ENCODE peak calls at places on chromosome 12, in five cellular contexts. M, G, L, C and T are unnamed samples.

GRCh38 chr12:57027011-57027804 is 10.9 kb upstream of the TAC3 start:
- DNase-seq in G (no peak), M (no peak), C (no peak), L (no peak), T (no peak)

GRCh38 chr12:76012656-76013055 is 18.9 kb downstream of the PHLDA1 start:
- DNase-seq in M (no peak), L (no peak), G (no peak), C (no peak), T (no peak)

GRCh38 chr12:3658327-3659163 is 94.4 kb downstream of the CRACR2A start:
- DNase-seq in M (no peak), L (peak), G (peak), C (peak), T (peak)

GRCh38 chr12:2795291-2796186 is 769 bp downstream of the FKBP4 start:
- DNase-seq in C (peak), L (peak), G (peak), M (peak), T (peak)

GRCh38 chr12:65171870-65172269 is 2.5 kb downstream of the LEMD3 start:
- DNase-seq in C (no peak), G (no peak), L (no peak), M (no peak), T (no peak)

GRCh38 chr12:119870462-119870861 is 6.7 kb downstream of the CIT start:
- DNase-seq in L (no peak), M (no peak), C (no peak), G (no peak), T (no peak)

GRCh38 chr12:131076791-131077747 is 123.4 kb downstream of the ADGRD1 start:
- DNase-seq in M (no peak), C (no peak), G (no peak), L (no peak), T (no peak)

GRCh38 chr12:24479131-24479530 is 469.8 kb downstream of the BCAT1 start:
- DNase-seq in L (no peak), M (no peak), C (no peak), G (no peak), T (no peak)

GRCh38 chr12:113852273-113852672 is 113.9 kb downstream of the RBM19 start:
- DNase-seq in L (no peak), G (no peak), M (no peak), C (no peak), T (no peak)

GRCh38 chr12:46442239-46442638 is 69.7 kb upstream of the SLC38A2 start:
- DNase-seq in G (no peak), C (no peak), L (no peak), M (no peak), T (no peak)

GRCh38 chr12:7460375-7461259 is 16.7 kb upstream of the CD163L1 start:
- DNase-seq in G (no peak), L (peak), M (no peak), C (peak), T (peak)

GRCh38 chr12:25135531-25136154 is 59.3 kb downstream of the DNAI7 start:
- DNase-seq in L (no peak), G (no peak), M (peak), C (no peak), T (no peak)

GRCh38 chr12:65532744-65533143 is 254.3 kb downstream of the MSRB3 start:
- DNase-seq in M (no peak), L (no peak), C (no peak), G (no peak), T (no peak)

GRCh38 chr12:41589878-41590277 is 401.8 kb downstream of the PDZRN4 start:
- DNase-seq in C (no peak), L (no peak), G (no peak), M (no peak), T (no peak)

GRCh38 chr12:33628087-33628486 is 188.5 kb upstream of the SYT10 start:
- DNase-seq in L (no peak), G (no peak), C (no peak), M (no peak), T (no peak)
- TF ChIP-seq CTCF in L (no peak), G (no peak), C (no peak), M (peak), T (no peak)

DNA sequence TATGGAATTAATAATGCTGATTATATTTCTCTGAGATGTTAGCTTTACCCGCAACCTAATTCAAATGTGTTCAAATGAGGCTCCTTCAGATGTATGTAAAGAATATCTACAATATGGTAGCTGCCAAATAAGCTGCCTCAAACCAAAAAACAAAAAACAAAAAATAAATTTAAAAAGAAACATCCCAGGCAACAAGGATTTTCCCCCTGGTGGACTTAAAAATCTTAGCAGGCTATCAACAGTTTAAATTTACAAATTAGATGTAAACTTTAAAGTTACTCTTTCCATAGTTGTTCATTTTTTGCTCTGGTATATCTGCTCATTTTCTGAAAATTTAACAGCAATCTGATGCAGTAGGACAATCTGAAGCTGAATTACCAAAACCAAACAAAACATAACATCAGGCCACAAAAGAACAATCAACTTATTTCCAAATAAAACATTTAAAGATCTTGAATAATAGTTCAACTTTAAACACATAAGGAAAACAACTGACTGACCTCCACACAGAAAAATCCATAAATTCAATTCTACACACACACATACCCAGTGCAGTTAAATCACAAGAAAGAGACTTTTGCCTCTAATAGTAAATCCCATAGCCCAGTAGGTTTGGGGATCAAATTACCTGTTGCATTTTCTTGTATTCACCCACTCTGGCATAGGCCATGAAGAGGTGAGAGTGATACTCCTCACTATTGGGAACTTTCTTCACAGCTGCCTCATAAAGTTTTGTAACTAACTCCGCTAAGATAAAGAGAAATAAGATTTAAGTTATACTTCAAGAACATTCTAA is 21.3 kb downstream of the NAA25 start:
- DNase-seq in C (no peak), L (no peak), M (no peak), G (no peak), T (no peak)
- TF ChIP-seq CTCF in C (no peak), L (no peak), M (peak), G (no peak), T (no peak)

GRCh38 chr12:30320561-30320960 is 375.1 kb downstream of the IPO8 start:
- DNase-seq in C (no peak), M (no peak), G (no peak), L (no peak), T (no peak)

DNA sequence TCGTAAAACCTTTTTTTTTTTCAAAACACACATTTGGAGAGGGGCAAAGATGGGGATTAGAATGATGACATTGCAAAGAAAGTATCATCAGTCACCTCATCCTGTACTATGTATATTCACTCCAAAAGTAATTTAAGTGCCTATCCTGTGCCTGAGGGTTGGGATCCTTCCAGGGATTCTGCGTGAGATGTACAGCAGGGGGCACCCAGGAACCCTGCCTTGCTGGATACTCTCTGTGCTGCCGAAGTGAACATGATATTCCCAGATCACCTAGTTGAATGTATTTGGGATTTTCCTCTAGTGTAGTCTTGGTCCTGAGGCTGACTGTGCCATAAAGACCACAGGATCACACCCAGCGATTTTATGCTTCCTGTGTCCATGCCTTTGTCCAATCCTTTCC is 372.7 kb downstream of the IPO8 start:
- DNase-seq in C (no peak), M (no peak), G (no peak), L (no peak), T (no peak)
- TF ChIP-seq CTCF in C (no peak), M (no peak), G (no peak), L (no peak), T (no peak)

DNA sequence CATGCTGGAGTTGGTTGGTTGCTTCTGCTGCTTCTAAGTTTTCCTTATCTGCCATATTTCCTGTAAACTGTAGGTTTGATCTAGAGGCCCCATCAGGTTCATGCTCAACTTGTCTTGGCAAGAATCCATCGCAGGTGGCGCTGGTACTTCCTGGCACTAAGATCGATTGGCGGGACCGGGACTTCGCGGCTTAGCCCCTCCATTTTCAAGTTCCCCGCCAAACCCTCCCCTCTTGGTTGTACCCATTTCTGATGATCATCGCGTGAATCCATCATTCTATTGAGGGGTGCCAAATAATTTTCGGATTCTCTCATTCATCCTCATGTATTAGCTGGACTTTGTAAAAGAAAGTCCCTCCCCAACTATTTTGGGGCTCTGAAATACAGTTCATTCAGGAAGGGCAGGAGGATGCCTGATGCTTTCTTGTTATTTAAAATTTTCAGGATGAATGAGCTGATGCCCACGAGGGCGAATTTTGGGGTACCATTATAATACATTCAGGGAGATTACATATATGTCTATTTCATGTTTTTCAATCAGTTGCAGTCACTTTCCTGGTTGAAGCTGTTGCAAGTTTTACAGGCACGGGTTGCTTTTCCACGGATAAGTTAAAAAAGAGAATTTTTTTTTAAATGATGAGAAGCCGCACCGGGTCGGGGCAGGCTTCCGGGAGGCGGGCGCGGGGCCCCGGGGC is 424 bp upstream of the BRI3BP start:
- DNase-seq in M (no peak), L (peak), G (no peak), C (peak), T (peak)
- TF ChIP-seq CTCF in M (peak), L (peak), G (peak), C (peak), T (peak)